ENCODE peak calls at places on chromosome 9, in nine cellular contexts. One of them, this sample, is unnamed. For H3K27me3, the result is how much of the 10 kb centered on the place peaks cover.

GRCh38 chr9:95009459-95009858 is 283.0 kb downstream of the AOPEP start:
- DNase-seq in BJ: no peak
- DNase-seq in left ventricle myocardium inferior: no peak
- DNase-seq in brain microvascular endothelial cell: no peak
- DNase-seq in PC-3: no peak
- DNase-seq in CD4-positive, alpha-beta memory T cell: no peak
- DNase-seq in HepG2: no peak
- DNase-seq in SK-N-SH: no peak
- DNase-seq in colonic mucosa: no peak
- DNase-seq in this sample: no peak

GRCh38 chr9:136225748-136226679 is 19.6 kb downstream of the QSOX2 start:
- DNase-seq in left ventricle myocardium inferior: peak
- DNase-seq in PC-3: peak
- DNase-seq in BJ: no peak
- DNase-seq in colonic mucosa: peak
- DNase-seq in CD4-positive, alpha-beta memory T cell: peak
- DNase-seq in brain microvascular endothelial cell: peak
- DNase-seq in SK-N-SH: peak
- DNase-seq in HepG2: peak
- DNase-seq in this sample: no peak

GRCh38 chr9:127917603-127918002 is 762 bp upstream of the ST6GALNAC4 start:
- DNase-seq in left ventricle myocardium inferior: no peak
- DNase-seq in CD4-positive, alpha-beta memory T cell: no peak
- DNase-seq in BJ: no peak
- DNase-seq in SK-N-SH: no peak
- DNase-seq in PC-3: no peak
- DNase-seq in HepG2: no peak
- DNase-seq in brain microvascular endothelial cell: no peak
- DNase-seq in colonic mucosa: no peak
- DNase-seq in this sample: no peak

GRCh38 chr9:136239135-136239962 is 6.3 kb downstream of the QSOX2 start:
- DNase-seq in SK-N-SH: no peak
- DNase-seq in left ventricle myocardium inferior: no peak
- DNase-seq in BJ: no peak
- DNase-seq in brain microvascular endothelial cell: no peak
- DNase-seq in HepG2: no peak
- DNase-seq in CD4-positive, alpha-beta memory T cell: no peak
- DNase-seq in colonic mucosa: no peak
- DNase-seq in PC-3: no peak
- DNase-seq in this sample: no peak

GRCh38 chr9:127076860-127077657 is 45.4 kb downstream of the ANGPTL2 start:
- DNase-seq in SK-N-SH: no peak
- DNase-seq in brain microvascular endothelial cell: no peak
- DNase-seq in BJ: no peak
- DNase-seq in CD4-positive, alpha-beta memory T cell: no peak
- DNase-seq in colonic mucosa: no peak
- DNase-seq in HepG2: no peak
- DNase-seq in left ventricle myocardium inferior: no peak
- DNase-seq in PC-3: peak
- DNase-seq in this sample: no peak

GRCh38 chr9:114172981-114173833 is 17.9 kb downstream of the COL27A1 start:
- DNase-seq in BJ: no peak
- DNase-seq in HepG2: peak
- DNase-seq in left ventricle myocardium inferior: no peak
- DNase-seq in SK-N-SH: no peak
- DNase-seq in colonic mucosa: no peak
- DNase-seq in brain microvascular endothelial cell: no peak
- DNase-seq in CD4-positive, alpha-beta memory T cell: no peak
- DNase-seq in PC-3: no peak
- DNase-seq in this sample: no peak

GRCh38 chr9:6667633-6668280 is 22.2 kb upstream of the GLDC start:
- DNase-seq in SK-N-SH: peak
- DNase-seq in brain microvascular endothelial cell: peak
- DNase-seq in BJ: no peak
- DNase-seq in colonic mucosa: no peak
- DNase-seq in left ventricle myocardium inferior: no peak
- DNase-seq in CD4-positive, alpha-beta memory T cell: no peak
- DNase-seq in PC-3: peak
- DNase-seq in HepG2: no peak
- DNase-seq in this sample: no peak

GRCh38 chr9:107488400-107489143 is 997 bp downstream of the KLF4 start:
- DNase-seq in brain microvascular endothelial cell: peak
- DNase-seq in SK-N-SH: peak
- DNase-seq in colonic mucosa: peak
- DNase-seq in HepG2: no peak
- DNase-seq in left ventricle myocardium inferior: peak
- DNase-seq in CD4-positive, alpha-beta memory T cell: peak
- DNase-seq in PC-3: peak
- DNase-seq in BJ: no peak
- DNase-seq in this sample: peak

GRCh38 chr9:18365651-18366050 is 108.3 kb upstream of the ADAMTSL1 start:
- DNase-seq in BJ: no peak
- DNase-seq in brain microvascular endothelial cell: no peak
- DNase-seq in PC-3: no peak
- DNase-seq in HepG2: no peak
- DNase-seq in colonic mucosa: no peak
- DNase-seq in CD4-positive, alpha-beta memory T cell: no peak
- DNase-seq in left ventricle myocardium inferior: no peak
- DNase-seq in SK-N-SH: no peak
- DNase-seq in this sample: no peak

GRCh38 chr9:72898360-72898759 is 54.5 kb downstream of the ALDH1A1 start:
- DNase-seq in colonic mucosa: no peak
- DNase-seq in left ventricle myocardium inferior: no peak
- DNase-seq in HepG2: no peak
- DNase-seq in BJ: no peak
- DNase-seq in SK-N-SH: no peak
- DNase-seq in PC-3: no peak
- DNase-seq in CD4-positive, alpha-beta memory T cell: no peak
- DNase-seq in brain microvascular endothelial cell: no peak
- DNase-seq in this sample: no peak

GRCh38 chr9:96065482-96066251 is 190.2 kb downstream of the ERCC6L2 start:
- DNase-seq in HepG2: no peak
- DNase-seq in left ventricle myocardium inferior: no peak
- DNase-seq in SK-N-SH: no peak
- DNase-seq in CD4-positive, alpha-beta memory T cell: no peak
- DNase-seq in BJ: no peak
- DNase-seq in colonic mucosa: no peak
- DNase-seq in brain microvascular endothelial cell: no peak
- DNase-seq in PC-3: no peak
- DNase-seq in this sample: no peak

GRCh38 chr9:97293207-97293721 is 14.2 kb upstream of the CCDC180 start:
- DNase-seq in PC-3: peak
- DNase-seq in CD4-positive, alpha-beta memory T cell: no peak
- DNase-seq in BJ: no peak
- DNase-seq in HepG2: peak
- DNase-seq in SK-N-SH: no peak
- DNase-seq in colonic mucosa: no peak
- DNase-seq in left ventricle myocardium inferior: peak
- DNase-seq in brain microvascular endothelial cell: peak
- DNase-seq in this sample: no peak

GRCh38 chr9:129609486-129610192 is 11.3 kb downstream of the C9orf50 start:
- DNase-seq in left ventricle myocardium inferior: peak
- DNase-seq in HepG2: no peak
- DNase-seq in colonic mucosa: peak
- DNase-seq in BJ: no peak
- DNase-seq in brain microvascular endothelial cell: peak
- DNase-seq in CD4-positive, alpha-beta memory T cell: peak
- DNase-seq in PC-3: no peak
- DNase-seq in SK-N-SH: peak
- DNase-seq in this sample: no peak

GRCh38 chr9:136759436-136760325 is 1.6 kb upstream of the LCN8 start:
- DNase-seq in HepG2: no peak
- DNase-seq in PC-3: no peak
- DNase-seq in SK-N-SH: no peak
- DNase-seq in colonic mucosa: no peak
- DNase-seq in brain microvascular endothelial cell: no peak
- DNase-seq in CD4-positive, alpha-beta memory T cell: no peak
- DNase-seq in BJ: no peak
- DNase-seq in left ventricle myocardium inferior: no peak
- DNase-seq in this sample: no peak

GRCh38 chr9:127278372-127278771 is 13.8 kb downstream of the GARNL3 start:
- DNase-seq in left ventricle myocardium inferior: no peak
- DNase-seq in brain microvascular endothelial cell: no peak
- DNase-seq in CD4-positive, alpha-beta memory T cell: no peak
- DNase-seq in HepG2: no peak
- DNase-seq in SK-N-SH: no peak
- DNase-seq in BJ: no peak
- DNase-seq in colonic mucosa: no peak
- DNase-seq in PC-3: peak
- DNase-seq in this sample: no peak

GRCh38 chr9:76987594-76988200 is 31.8 kb upstream of the FOXB2 start:
- DNase-seq in brain microvascular endothelial cell: peak
- DNase-seq in left ventricle myocardium inferior: no peak
- DNase-seq in colonic mucosa: peak
- DNase-seq in CD4-positive, alpha-beta memory T cell: no peak
- DNase-seq in SK-N-SH: no peak
- DNase-seq in HepG2: peak
- DNase-seq in BJ: no peak
- DNase-seq in PC-3: peak
- DNase-seq in this sample: peak

GRCh38 chr9:95138474-95138873 is 179.0 kb downstream of the FANCC start:
- DNase-seq in HepG2: no peak
- DNase-seq in SK-N-SH: peak
- DNase-seq in colonic mucosa: no peak
- DNase-seq in CD4-positive, alpha-beta memory T cell: no peak
- DNase-seq in PC-3: peak
- DNase-seq in left ventricle myocardium inferior: no peak
- DNase-seq in brain microvascular endothelial cell: no peak
- DNase-seq in BJ: no peak
- DNase-seq in this sample: no peak

GRCh38 chr9:76624381-76625048 is 139.7 kb upstream of the PCA3 start:
- DNase-seq in SK-N-SH: no peak
- DNase-seq in CD4-positive, alpha-beta memory T cell: no peak
- DNase-seq in HepG2: no peak
- DNase-seq in left ventricle myocardium inferior: no peak
- DNase-seq in PC-3: no peak
- DNase-seq in colonic mucosa: no peak
- DNase-seq in BJ: no peak
- DNase-seq in brain microvascular endothelial cell: no peak
- DNase-seq in this sample: no peak

GRCh38 chr9:6567140-6567591 is 78.4 kb downstream of the GLDC start:
- DNase-seq in BJ: peak
- DNase-seq in SK-N-SH: no peak
- DNase-seq in CD4-positive, alpha-beta memory T cell: no peak
- DNase-seq in colonic mucosa: no peak
- DNase-seq in left ventricle myocardium inferior: no peak
- DNase-seq in brain microvascular endothelial cell: peak
- DNase-seq in HepG2: no peak
- DNase-seq in PC-3: peak
- DNase-seq in this sample: no peak

DNA sequence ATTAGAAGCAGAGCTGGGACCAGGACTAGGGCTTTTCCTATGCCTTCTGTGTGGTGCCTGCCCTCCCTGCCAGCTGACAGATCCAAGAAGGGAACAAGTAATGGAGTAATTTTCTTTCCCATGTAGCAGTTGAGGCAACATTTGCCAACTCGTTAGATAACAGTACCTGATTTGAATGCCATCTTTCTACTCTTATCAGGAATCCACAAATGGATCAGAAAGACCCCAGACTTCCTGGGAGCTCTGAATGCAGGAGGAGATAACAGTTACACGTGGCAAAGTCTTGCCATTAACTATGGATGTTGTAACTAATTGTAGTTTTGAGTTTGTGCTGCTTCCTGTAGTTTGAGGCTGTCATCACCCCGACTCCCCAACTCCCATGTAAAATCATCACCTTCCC is 39.2 kb downstream of the RCL1 start:
- DNase-seq in HepG2: no peak
- DNase-seq in left ventricle myocardium inferior: no peak
- DNase-seq in SK-N-SH: no peak
- DNase-seq in brain microvascular endothelial cell: no peak
- DNase-seq in PC-3: no peak
- DNase-seq in CD4-positive, alpha-beta memory T cell: no peak
- DNase-seq in colonic mucosa: no peak
- DNase-seq in BJ: no peak
- DNase-seq in this sample: no peak
- H3K27me3 ChIP-seq in HepG2: under half
- H3K27me3 ChIP-seq in left ventricle myocardium inferior: under half
- H3K27me3 ChIP-seq in SK-N-SH: under half
- H3K27me3 ChIP-seq in brain microvascular endothelial cell: under half
- H3K27me3 ChIP-seq in PC-3: under half
- H3K27me3 ChIP-seq in CD4-positive, alpha-beta memory T cell: under half
- H3K27me3 ChIP-seq in colonic mucosa: under half
- H3K27me3 ChIP-seq in BJ: under half
- H3K27me3 ChIP-seq in this sample: under half

GRCh38 chr9:93949073-93949693 is 6.0 kb downstream of the BARX1 start:
- DNase-seq in CD4-positive, alpha-beta memory T cell: no peak
- DNase-seq in colonic mucosa: no peak
- DNase-seq in brain microvascular endothelial cell: no peak
- DNase-seq in left ventricle myocardium inferior: no peak
- DNase-seq in PC-3: no peak
- DNase-seq in BJ: no peak
- DNase-seq in HepG2: no peak
- DNase-seq in SK-N-SH: peak
- DNase-seq in this sample: no peak
- H3K27me3 ChIP-seq in CD4-positive, alpha-beta memory T cell: half or more
- H3K27me3 ChIP-seq in colonic mucosa: half or more
- H3K27me3 ChIP-seq in brain microvascular endothelial cell: half or more
- H3K27me3 ChIP-seq in left ventricle myocardium inferior: half or more
- H3K27me3 ChIP-seq in PC-3: under half
- H3K27me3 ChIP-seq in BJ: half or more
- H3K27me3 ChIP-seq in HepG2: under half
- H3K27me3 ChIP-seq in SK-N-SH: half or more
- H3K27me3 ChIP-seq in this sample: half or more

DNA sequence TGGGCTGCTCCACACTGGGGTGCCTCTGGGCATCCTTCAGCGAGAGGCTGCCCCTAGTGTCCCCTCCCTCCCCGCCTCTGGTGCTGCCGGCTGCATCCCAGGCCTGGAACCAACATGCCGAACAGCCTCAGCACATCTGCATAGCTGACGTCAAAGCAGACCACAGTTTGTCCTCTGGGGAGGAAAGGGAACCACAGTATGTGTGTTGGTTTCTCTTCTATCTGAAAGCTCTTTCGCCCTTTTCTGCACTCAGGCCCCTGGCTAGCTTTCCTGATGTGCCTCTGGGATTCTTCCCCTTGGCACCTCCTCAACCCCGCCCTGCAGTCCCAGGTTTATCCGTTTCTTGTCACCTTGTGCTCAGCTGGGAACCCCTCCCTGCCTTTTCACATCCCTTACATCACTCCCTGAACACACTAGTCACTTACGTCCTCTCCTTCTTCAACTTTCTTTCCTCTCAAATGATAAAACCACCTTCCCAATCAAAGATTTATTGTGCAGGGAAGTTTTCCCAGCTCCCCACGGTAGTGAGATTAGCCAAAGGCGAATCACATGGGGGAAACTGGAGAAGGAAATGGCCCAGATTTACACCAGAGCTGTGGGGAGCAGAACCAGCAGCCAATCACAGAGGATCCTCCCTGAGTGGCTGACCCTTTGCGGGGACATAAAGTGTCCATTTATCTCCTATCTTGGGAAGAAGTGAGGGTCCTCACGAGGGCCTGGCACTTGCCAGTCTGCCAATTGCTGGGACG is 35.6 kb upstream of the B4GALT1 start:
- DNase-seq in PC-3: no peak
- DNase-seq in CD4-positive, alpha-beta memory T cell: peak
- DNase-seq in SK-N-SH: no peak
- DNase-seq in brain microvascular endothelial cell: peak
- DNase-seq in BJ: no peak
- DNase-seq in left ventricle myocardium inferior: peak
- DNase-seq in HepG2: no peak
- DNase-seq in colonic mucosa: no peak
- DNase-seq in this sample: no peak
- H3K27me3 ChIP-seq in PC-3: under half
- H3K27me3 ChIP-seq in CD4-positive, alpha-beta memory T cell: under half
- H3K27me3 ChIP-seq in SK-N-SH: under half
- H3K27me3 ChIP-seq in brain microvascular endothelial cell: under half
- H3K27me3 ChIP-seq in BJ: under half
- H3K27me3 ChIP-seq in left ventricle myocardium inferior: under half
- H3K27me3 ChIP-seq in HepG2: under half
- H3K27me3 ChIP-seq in colonic mucosa: under half
- H3K27me3 ChIP-seq in this sample: under half

GRCh38 chr9:34591091-34591910 is 1.8 kb upstream of the CNTFR start:
- DNase-seq in brain microvascular endothelial cell: peak
- DNase-seq in BJ: no peak
- DNase-seq in CD4-positive, alpha-beta memory T cell: peak
- DNase-seq in colonic mucosa: peak
- DNase-seq in SK-N-SH: peak
- DNase-seq in HepG2: peak
- DNase-seq in left ventricle myocardium inferior: peak
- DNase-seq in PC-3: peak
- DNase-seq in this sample: peak
- H3K27me3 ChIP-seq in brain microvascular endothelial cell: half or more
- H3K27me3 ChIP-seq in BJ: half or more
- H3K27me3 ChIP-seq in CD4-positive, alpha-beta memory T cell: under half
- H3K27me3 ChIP-seq in colonic mucosa: half or more
- H3K27me3 ChIP-seq in SK-N-SH: under half
- H3K27me3 ChIP-seq in HepG2: under half
- H3K27me3 ChIP-seq in left ventricle myocardium inferior: half or more
- H3K27me3 ChIP-seq in PC-3: half or more
- H3K27me3 ChIP-seq in this sample: under half